ENCODE peak calls at places on chromosomes 11 and 22, in four cellular contexts. T is activated CD4-positive, alpha-beta T cell treated with anti-CD3 and anti-CD28 coated beads, Interleukin-2, amount 50 U/mL, for 24 hours; D is nephron progenitor cell; A is stimulated activated CD4-positive, alpha-beta T cell treated with anti-CD3 and anti-CD28 coated beads, Interleukin-2, amount 100 ng/mL, for 48 hours. X is an unnamed sample.

GRCh38 chr11:20931029-20931428 is 261.6 kb downstream of the NELL1 start:
- DNase-seq in D (no peak), A (no peak), T (no peak), X (no peak)

GRCh38 chr11:117805048-117805447 is 8.0 kb upstream of the DSCAML1 start:
- DNase-seq in D (no peak), A (no peak), T (no peak), X (no peak)

GRCh38 chr11:49405743-49406142 is 197.3 kb upstream of the FOLH1 start:
- DNase-seq in T (no peak), A (no peak), D (no peak), X (no peak)

GRCh38 chr11:36425593-36426206 is 84.4 kb downstream of the TRAF6 start:
- DNase-seq in D (no peak), T (no peak), A (no peak), X (peak; percentile 20)

GRCh38 chr11:44914105-44914504 is 36.6 kb downstream of the TP53I11 start:
- DNase-seq in T (no peak), D (no peak), A (no peak), X (no peak)

GRCh38 chr22:29030016-29030617 is 31.5 kb downstream of the C22orf31 start:
- DNase-seq in D (no peak), A (no peak), T (no peak), X (no peak)

GRCh38 chr11:69088676-69089146 is 40.0 kb downstream of the TPCN2 start:
- DNase-seq in T (peak; percentile 54), D (peak; percentile 77), A (peak; percentile 65), X (peak; percentile 62)

GRCh38 chr11:88354909-88355308 is 17.4 kb upstream of the CTSC start:
- DNase-seq in A (no peak), T (no peak), D (no peak), X (no peak)

GRCh38 chr22:32926600-32926999 is 125.1 kb downstream of the TIMP3 start:
- DNase-seq in T (no peak), A (no peak), D (peak; percentile 29), X (peak; percentile 39)

GRCh38 chr11:19935507-19935906 is 222.9 kb downstream of the NAV2 start:
- DNase-seq in A (no peak), D (no peak), T (no peak), X (peak; percentile 80)